ENCODE peak calls at places on chromosomes 3 and 15, in four cellular contexts. V is pancreas, Y is breast epithelium, I is fibroblast of lung. W is an unnamed sample.

GRCh38 chr15:80971143-80971542 is 18.5 kb downstream of the MESD start:
- DNase-seq in I (no peak), Y (no peak), V (no peak), W (no peak)

GRCh38 chr3:58492385-58492970 is 582 bp downstream of the KCTD6 start:
- DNase-seq in Y (no peak), I (no peak), V (no peak), W (peak)

GRCh38 chr3:168431436-168431835 is 335.7 kb upstream of the GOLIM4 start:
- DNase-seq in V (no peak), Y (no peak), I (peak), W (no peak)

GRCh38 chr3:57546616-57547015 is 2.5 kb upstream of the DNAH12 start:
- DNase-seq in Y (no peak), V (no peak), I (no peak), W (no peak)

GRCh38 chr3:197511130-197511529 is 44.6 kb downstream of the BDH1 start:
- DNase-seq in I (peak), Y (no peak), V (no peak), W (no peak)

GRCh38 chr3:12380408-12380795 is 91.5 kb downstream of the PPARG start:
- DNase-seq in Y (no peak), V (no peak), I (peak), W (no peak)

GRCh38 chr3:72270072-72270611 is 485.2 kb upstream of the PROK2 start:
- DNase-seq in V (peak), I (peak), Y (peak), W (peak)

GRCh38 chr3:307182-307581 is 110.6 kb downstream of the CHL1 start:
- DNase-seq in V (no peak), Y (no peak), I (no peak), W (no peak)

GRCh38 chr3:46699846-46700523 is 1.2 kb upstream of the TMIE start:
- DNase-seq in I (no peak), Y (no peak), V (no peak), W (no peak)

GRCh38 chr3:40179016-40179415 is 130.5 kb upstream of the EIF1B start:
- DNase-seq in V (peak), I (peak), Y (peak), W (peak)

GRCh38 chr3:150222190-150222548 is 185.9 kb upstream of the TSC22D2 start:
- DNase-seq in Y (no peak), V (no peak), I (no peak), W (no peak)

GRCh38 chr15:75348563-75349350 is 1.9 kb downstream of the NEIL1 start:
- DNase-seq in V (peak), Y (peak), I (no peak), W (no peak)

GRCh38 chr3:141105828-141106628 is 54.9 kb downstream of the SPSB4 start:
- DNase-seq in I (peak), Y (no peak), V (no peak), W (peak)
- TF ChIP-seq CTCF in I (peak), Y (peak), V (peak), W (peak)

DNA sequence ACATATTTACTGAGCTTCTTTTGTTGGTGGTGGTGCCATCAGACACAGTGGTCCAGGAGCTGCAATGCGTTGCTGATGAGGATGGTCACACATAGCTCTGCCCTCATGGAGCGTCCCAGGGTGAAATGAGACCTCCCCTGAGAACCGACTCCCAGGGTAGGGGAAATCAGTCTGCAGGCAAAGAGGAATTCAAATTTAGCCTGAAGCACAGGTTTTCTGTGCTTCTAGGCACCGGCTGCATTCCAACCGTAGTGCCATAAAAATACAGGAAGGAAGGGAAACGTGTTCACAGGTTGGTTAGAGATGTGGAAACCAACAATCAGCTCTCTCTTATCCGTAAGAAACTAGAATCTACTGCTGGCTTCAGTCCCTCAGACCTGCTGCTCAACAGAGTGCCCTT is 19.2 kb downstream of the SMAD3 start:
- DNase-seq in Y (no peak), I (no peak), V (no peak), W (no peak)
- H3K27ac ChIP-seq in Y (no peak), I (peak), V (no peak), W (no peak)

GRCh38 chr3:138434276-138434874 is at the start of gene ESYT3:
- DNase-seq in Y (peak), V (peak), I (peak), W (peak)
- TF ChIP-seq CTCF in Y (no peak), V (no peak), I (no peak), W (no peak)

GRCh38 chr3:25782636-25782937 is 656 bp downstream of the NGLY1 start:
- DNase-seq in I (no peak), Y (no peak), V (no peak), W (no peak)

GRCh38 chr3:25781145-25781757 is 2.0 kb downstream of the NGLY1 start:
- DNase-seq in I (no peak), Y (no peak), V (no peak), W (no peak)

GRCh38 chr3:25781758-25782594 is 1.3 kb downstream of the NGLY1 start:
- DNase-seq in V (no peak), Y (no peak), I (no peak), W (no peak)

GRCh38 chr3:25782938-25783660 is at the start of gene NGLY1:
- DNase-seq in I (peak), V (peak), Y (peak), W (peak)

DNA sequence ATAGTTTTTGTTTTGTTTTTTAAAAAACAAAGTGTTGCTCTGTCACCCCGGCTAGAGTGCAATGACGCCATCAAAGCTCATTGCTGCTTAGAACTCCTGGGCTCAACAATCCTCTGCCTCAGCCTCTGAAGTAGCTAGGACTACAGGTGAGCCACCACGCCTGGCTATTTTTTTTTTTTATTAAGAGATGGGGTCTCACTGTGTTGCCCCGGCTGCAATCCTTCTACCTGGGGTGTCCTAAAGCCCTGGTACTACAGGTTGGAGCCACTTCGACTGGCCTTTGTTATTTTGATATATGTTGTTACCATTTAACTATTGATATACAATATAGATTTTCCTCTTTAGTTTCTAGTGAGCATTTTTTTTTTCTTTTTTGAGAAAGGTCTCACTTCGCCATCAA is 2.6 kb downstream of the NGLY1 start:
- DNase-seq in V (no peak), Y (no peak), I (no peak), W (no peak)
- H3K27ac ChIP-seq in V (no peak), Y (no peak), I (no peak), W (no peak)

DNA sequence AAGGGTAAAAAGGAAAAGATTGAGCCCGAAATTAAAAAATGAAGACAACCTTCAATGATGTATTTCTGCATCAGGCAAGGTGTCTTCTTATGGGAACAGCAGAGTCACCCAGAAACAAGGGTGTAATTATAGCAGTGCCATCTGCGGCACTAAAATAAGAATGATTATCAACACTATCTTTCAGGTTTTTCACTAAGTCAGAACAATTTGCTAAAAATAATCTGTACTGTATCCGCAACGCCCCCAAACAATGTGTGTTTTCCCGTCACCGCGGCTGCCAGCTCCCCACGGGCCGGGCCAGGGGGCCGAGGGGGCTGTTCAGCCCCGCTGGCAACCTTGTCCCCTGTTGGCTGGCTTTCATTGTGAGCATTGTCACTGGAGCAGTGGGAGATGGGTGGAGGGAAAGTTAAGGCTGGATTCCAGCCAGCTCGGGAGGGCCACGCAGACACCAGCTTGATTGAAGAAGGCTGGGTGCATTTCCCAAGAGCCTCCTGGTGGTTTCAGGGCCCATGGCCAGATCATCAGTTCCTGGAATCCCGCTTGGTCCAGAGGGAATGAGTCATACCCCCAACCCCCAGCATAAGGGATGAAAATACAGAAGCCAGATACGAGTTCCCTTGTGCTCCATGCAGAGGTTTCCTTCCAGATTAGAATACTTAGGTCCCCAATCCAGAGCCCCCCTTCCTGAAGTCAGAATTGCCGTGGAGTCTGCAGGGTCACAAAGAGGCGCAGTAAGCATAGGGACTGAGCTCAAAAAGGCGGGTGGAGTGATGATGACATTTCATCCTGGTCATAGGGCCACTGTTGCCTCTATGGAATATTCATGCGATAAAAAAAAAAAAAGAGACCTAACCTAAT is 90.2 kb upstream of the KLF13 start:
- DNase-seq in I (peak), Y (no peak), V (peak), W (peak)
- TF ChIP-seq CTCF in I (peak), Y (no peak), V (no peak), W (no peak)

GRCh38 chr3:86986666-86987420 is 4.1 kb downstream of the VGLL3 start:
- DNase-seq in V (no peak), I (peak), Y (no peak), W (no peak)
- H3K27ac ChIP-seq in V (no peak), I (peak), Y (no peak), W (no peak)

GRCh38 chr3:129625071-129625874 is 18.8 kb upstream of the PLXND1 start:
- DNase-seq in I (no peak), Y (no peak), V (no peak), W (no peak)

GRCh38 chr3:129629011-129629410 is 22.5 kb upstream of the PLXND1 start:
- DNase-seq in V (no peak), I (no peak), Y (no peak), W (no peak)

GRCh38 chr3:129627350-129628168 is 21.1 kb upstream of the PLXND1 start:
- DNase-seq in Y (no peak), V (peak), I (peak), W (peak)

GRCh38 chr3:129628169-129628522 is 21.7 kb upstream of the PLXND1 start:
- DNase-seq in V (no peak), I (no peak), Y (no peak), W (no peak)

DNA sequence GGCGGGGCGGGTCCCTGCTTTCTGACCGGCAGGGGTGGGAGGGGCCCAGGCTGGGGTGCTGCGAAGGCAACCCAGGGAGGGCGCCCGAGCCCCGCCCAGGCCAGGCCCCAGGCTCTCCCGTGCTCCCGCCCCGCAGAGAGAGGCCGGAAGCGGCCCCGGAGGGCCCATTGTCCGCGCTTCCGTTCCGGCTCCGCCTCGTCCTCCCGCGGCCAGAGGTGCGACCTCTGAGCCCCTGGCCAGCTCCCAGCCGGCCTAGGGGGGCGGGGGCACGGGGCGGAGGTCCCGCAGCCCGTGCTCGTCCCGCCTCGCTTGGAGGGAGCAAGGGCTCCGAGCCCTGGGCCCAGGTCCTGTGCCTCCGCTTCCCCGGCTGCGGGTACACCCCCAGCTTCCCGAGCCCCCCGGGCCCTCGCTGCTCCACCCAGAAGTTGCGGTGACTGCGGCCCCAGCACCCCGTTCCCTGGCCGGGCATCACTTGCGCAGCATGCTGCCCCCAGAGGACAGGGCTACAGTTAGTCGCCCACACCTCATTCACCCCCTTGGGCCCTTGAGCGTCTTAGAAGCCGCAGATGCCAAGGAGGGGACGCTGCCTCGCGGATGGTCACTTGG is 20.4 kb upstream of the PLXND1 start:
- DNase-seq in Y (peak), V (peak), I (peak), W (peak)
- TF ChIP-seq CTCF in Y (no peak), V (no peak), I (no peak), W (no peak)